ENCODE peak calls at places on chromosomes 4 and X, in five cellular contexts. I is AG04450, K is hepatocyte, D is coronary artery, H is lower lobe of right lung. N is an unnamed sample.

GRCh38 chr4:33063238-33063637 is 2343.1 kb downstream of the PCDH7 start:
- DNase-seq in H (no peak), I (peak), K (peak), D (no peak), N (no peak)

GRCh38 chrX:133868250-133868649 is 117.1 kb downstream of the GPC3 start:
- DNase-seq in H (no peak), D (no peak), K (no peak), I (no peak), N (no peak)

GRCh38 chr4:2446656-2447564 is 22.0 kb upstream of the RNF4 start:
- DNase-seq in K (no peak), I (no peak), H (no peak), D (no peak), N (no peak)

GRCh38 chrX:51608766-51609165 is 9.9 kb downstream of the CENPVL3 start:
- DNase-seq in H (no peak), I (no peak), D (no peak), K (no peak), N (no peak)

GRCh38 chr4:73988096-73988495 is at the start of gene PPBP:
- DNase-seq in K (no peak), D (no peak), I (no peak), H (no peak), N (no peak)

GRCh38 chrX:109840585-109840984 is 107.5 kb upstream of the ACSL4 start:
- DNase-seq in H (no peak), I (peak), D (no peak), K (peak), N (no peak)

GRCh38 chr4:15744016-15744415 is 34.1 kb upstream of the CD38 start:
- DNase-seq in K (no peak), H (no peak), I (no peak), D (no peak), N (no peak)

GRCh38 chrX:103533428-103534216 is 14.3 kb upstream of the RAB40A start:
- DNase-seq in I (peak), H (peak), D (peak), K (peak), N (peak)

GRCh38 chr4:102586002-102586643 is 85.0 kb downstream of the NFKB1 start:
- DNase-seq in D (no peak), K (no peak), H (no peak), I (no peak), N (no peak)

GRCh38 chrX:69968956-69969355 is 80.8 kb downstream of the AWAT2 start:
- DNase-seq in I (no peak), H (no peak), D (no peak), K (no peak), N (no peak)

GRCh38 chr4:26024079-26024478 is 110.1 kb downstream of the SMIM20 start:
- DNase-seq in D (no peak), K (no peak), I (no peak), H (no peak), N (no peak)

GRCh38 chrX:38774249-38774648 is 27.0 kb upstream of the MID1IP1 start:
- DNase-seq in H (no peak), I (no peak), D (no peak), K (no peak), N (no peak)

GRCh38 chr4:121155893-121156292 is 8.2 kb downstream of the TNIP3 start:
- DNase-seq in K (no peak), H (no peak), D (no peak), I (peak), N (no peak)

GRCh38 chr4:92100980-92101379 is 202.8 kb upstream of the GRID2 start:
- DNase-seq in D (no peak), H (no peak), I (no peak), K (no peak), N (no peak)

GRCh38 chr4:101025755-101026154 is 321.6 kb downstream of the PPP3CA start:
- DNase-seq in H (no peak), K (no peak), I (no peak), D (no peak), N (no peak)

GRCh38 chr4:82801910-82802521 is 3.4 kb upstream of the SCD5 start:
- DNase-seq in I (no peak), K (no peak), H (no peak), D (no peak), N (no peak)

GRCh38 chrX:141175786-141176185 is 1.1 kb downstream of the LDOC1 start:
- DNase-seq in H (no peak), I (no peak), K (no peak), D (no peak), N (no peak)

GRCh38 chr4:153541426-153542096 is 75.4 kb downstream of the TMEM131L start:
- DNase-seq in H (no peak), D (no peak), I (peak), K (no peak), N (no peak)

GRCh38 chr4:94076498-94076897 is 131.2 kb upstream of the SMARCAD1 start:
- DNase-seq in I (no peak), D (no peak), H (no peak), K (no peak), N (no peak)

GRCh38 chr4:175054980-175055379 is 136.8 kb downstream of the ADAM29 start:
- DNase-seq in H (no peak), D (no peak), K (no peak), I (no peak), N (no peak)

GRCh38 chr4:3200423-3201090 is 48.4 kb upstream of the MSANTD1 start:
- DNase-seq in K (no peak), I (no peak), H (no peak), D (no peak), N (no peak)

GRCh38 chr4:83114576-83114975 is at the start of gene PLAC8:
- DNase-seq in K (peak), H (no peak), I (no peak), D (no peak), N (no peak)

GRCh38 chrX:71618303-71618721 is at the start of gene CXCR3:
- DNase-seq in D (no peak), K (no peak), H (peak), I (no peak), N (peak)

GRCh38 chr4:101345271-101345595 is 2.1 kb downstream of the PPP3CA start:
- DNase-seq in H (no peak), K (no peak), I (no peak), D (no peak), N (peak)

GRCh38 chrX:2397648-2398340 is 103.0 kb downstream of the DHRSX start:
- DNase-seq in D (no peak), H (no peak), I (no peak), K (no peak), N (no peak)

GRCh38 chr4:144547678-144548298 is 98.2 kb upstream of the HHIP start:
- DNase-seq in K (no peak), H (no peak), D (no peak), I (no peak), N (no peak)

GRCh38 chr4:62927574-62927973 is 1481.7 kb downstream of the TECRL start:
- DNase-seq in D (no peak), H (no peak), I (no peak), K (no peak), N (no peak)

GRCh38 chrX:63513825-63514574 is 162.9 kb upstream of the SPIN4 start:
- DNase-seq in H (no peak), I (peak), K (no peak), D (no peak), N (no peak)

GRCh38 chr4:6390357-6390756 is 82.1 kb downstream of the PPP2R2C start:
- DNase-seq in D (no peak), H (no peak), K (no peak), I (no peak), N (no peak)

GRCh38 chrX:22300130-22300529 is 27.4 kb downstream of the CBLL2 start:
- DNase-seq in H (no peak), D (no peak), K (peak), I (no peak), N (no peak)

GRCh38 chrX:17738002-17738713 is 865 bp downstream of the SCML1 start:
- DNase-seq in I (no peak), D (no peak), K (peak), H (peak), N (peak)

GRCh38 chrX:7133036-7133412 is 14.5 kb upstream of the STS start:
- DNase-seq in I (no peak), H (no peak), D (no peak), K (no peak), N (no peak)

GRCh38 chrX:23787745-23788118 is 4.8 kb downstream of the SAT1 start:
- DNase-seq in K (no peak), D (no peak), H (no peak), I (no peak), N (no peak)

GRCh38 chr4:34492414-34492813 is 1751.9 kb downstream of the ARAP2 start:
- DNase-seq in H (no peak), I (no peak), D (no peak), K (no peak), N (no peak)

GRCh38 chr4:100118213-100118612 is 72.1 kb downstream of the DDIT4L start:
- DNase-seq in K (no peak), D (no peak), I (no peak), H (no peak), N (no peak)

GRCh38 chr4:181604546-181604945 is 638.7 kb upstream of the TENM3 start:
- DNase-seq in D (no peak), K (no peak), I (no peak), H (no peak), N (no peak)

GRCh38 chrX:108527724-108528123 is 88.1 kb downstream of the COL4A5 start:
- DNase-seq in H (no peak), I (no peak), D (no peak), K (no peak), N (no peak)

GRCh38 chr4:157014621-157015591 is 43.3 kb upstream of the PDGFC start:
- DNase-seq in D (no peak), K (peak), I (peak), H (no peak), N (no peak)
- TF ChIP-seq CTCF in D (no peak), K (no peak), I (peak), H (no peak), N (no peak)

GRCh38 chr4:52721968-52722814 is 29.0 kb downstream of the ERVMER34-1 start:
- DNase-seq in K (peak), I (peak), D (peak), H (peak), N (peak)
- H3K4me3 ChIP-seq in K (peak), I (peak), D (peak), H (peak), N (peak)

GRCh38 chr4:7803992-7804758 is 135.5 kb downstream of the AFAP1 start:
- DNase-seq in H (peak), I (no peak), D (peak), K (peak), N (peak)
- H3K27ac ChIP-seq in H (peak), I (peak), D (no peak), K (peak), N (no peak)

GRCh38 chr4:140637836-140638235 is 69.1 kb upstream of the UCP1 start:
- DNase-seq in I (no peak), D (no peak), H (no peak), K (no peak), N (no peak)
- TF ChIP-seq CTCF in I (peak), D (no peak), H (peak), K (peak), N (peak)

GRCh38 chr4:169791527-169792156 is 33.9 kb upstream of the HPF1 start:
- DNase-seq in H (no peak), I (no peak), K (peak), D (no peak), N (no peak)
- H3K4me3 ChIP-seq in H (peak), I (peak), K (peak), D (peak), N (peak)

DNA sequence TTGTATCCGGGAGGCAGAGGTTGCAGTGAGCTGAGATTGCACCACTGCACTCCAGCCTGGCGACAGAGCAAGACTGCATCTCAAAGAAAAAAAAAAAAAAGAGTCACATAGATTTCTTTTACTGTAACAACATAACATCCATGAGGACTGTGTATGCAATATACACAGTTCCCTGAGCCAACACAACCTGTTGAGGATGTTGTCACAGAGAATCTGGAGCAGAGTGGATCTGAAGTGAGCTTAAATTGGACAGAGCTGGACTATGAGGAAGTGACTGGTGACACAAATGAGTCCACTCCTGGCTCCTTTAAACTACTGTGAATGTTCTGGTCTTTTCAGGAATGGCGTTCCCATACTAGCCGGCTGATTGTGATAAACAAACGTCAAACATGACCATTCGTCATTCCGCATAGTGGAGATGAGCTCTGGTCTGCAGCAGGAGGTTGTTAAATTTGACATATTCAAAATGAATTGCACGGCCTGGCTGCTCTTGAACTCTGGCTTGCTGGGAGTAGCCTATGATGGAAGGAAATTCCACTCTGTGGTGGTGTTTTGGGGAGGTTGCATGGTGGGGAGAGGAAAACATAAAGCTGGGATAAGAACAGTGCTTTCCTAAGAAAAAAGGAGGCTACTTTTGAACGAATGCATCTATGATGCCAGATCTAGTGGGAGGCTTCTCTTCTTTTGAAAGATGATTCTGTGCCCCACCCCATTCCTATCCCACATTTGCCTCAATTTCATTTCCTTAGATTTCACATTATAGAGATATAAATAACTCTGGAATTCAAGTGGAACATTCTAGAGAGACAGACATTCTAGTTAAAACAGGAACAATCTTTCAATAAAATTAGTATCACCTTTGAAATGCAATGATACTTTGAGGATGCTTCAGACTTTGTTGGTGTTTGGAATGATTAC is 149.5 kb downstream of the SHROOM3 start:
- DNase-seq in D (no peak), I (no peak), K (no peak), H (no peak), N (no peak)
- H3K27ac ChIP-seq in D (peak), I (no peak), K (peak), H (peak), N (no peak)